ENCODE peak calls at places on chromosomes 2 and 18, in six cellular contexts. One of them, this sample, is unnamed.
A peak's percentile ranks its signal among the peaks of the same experiment; 100 is the strongest.

GRCh38 chr18:58367425-58368140 is 261.3 kb downstream of the ALPK2 start:
- DNase-seq in spleen: no peak
- DNase-seq in right atrium auricular region: no peak
- DNase-seq in hepatocyte: no peak
- DNase-seq in RWPE1: no peak
- DNase-seq in upper lobe of right lung: no peak
- DNase-seq in this sample: no peak

GRCh38 chr18:78416853-78417252 is 562.8 kb upstream of the SALL3 start:
- DNase-seq in hepatocyte: no peak
- DNase-seq in spleen: no peak
- DNase-seq in upper lobe of right lung: no peak
- DNase-seq in right atrium auricular region: no peak
- DNase-seq in RWPE1: no peak
- DNase-seq in this sample: no peak

GRCh38 chr2:43029186-43029585 is 197.2 kb downstream of the ZFP36L2 start:
- DNase-seq in spleen: peak; percentile 45
- DNase-seq in hepatocyte: no peak
- DNase-seq in upper lobe of right lung: no peak
- DNase-seq in RWPE1: no peak
- DNase-seq in right atrium auricular region: no peak
- DNase-seq in this sample: peak; percentile 26

GRCh38 chr2:240919161-240919781 is 13.1 kb downstream of the CROCC2 start:
- DNase-seq in hepatocyte: no peak
- DNase-seq in right atrium auricular region: peak; percentile 53
- DNase-seq in spleen: peak; percentile 65
- DNase-seq in RWPE1: no peak
- DNase-seq in upper lobe of right lung: peak; percentile 60
- DNase-seq in this sample: no peak

GRCh38 chr2:20424300-20425290 is 22.3 kb upstream of the RHOB start:
- DNase-seq in spleen: peak; percentile 89
- DNase-seq in upper lobe of right lung: peak; percentile 73
- DNase-seq in right atrium auricular region: peak; percentile 62
- DNase-seq in hepatocyte: no peak
- DNase-seq in RWPE1: no peak
- DNase-seq in this sample: no peak

GRCh38 chr2:151999058-151999457 is 99.8 kb downstream of the CACNB4 start:
- DNase-seq in RWPE1: peak; percentile 73
- DNase-seq in hepatocyte: peak; percentile 42
- DNase-seq in spleen: no peak
- DNase-seq in right atrium auricular region: peak; percentile 59
- DNase-seq in upper lobe of right lung: peak; percentile 65
- DNase-seq in this sample: no peak

GRCh38 chr18:45728341-45729010 is 4.5 kb downstream of the SLC14A1 start:
- DNase-seq in spleen: no peak
- DNase-seq in upper lobe of right lung: no peak
- DNase-seq in right atrium auricular region: no peak
- DNase-seq in RWPE1: no peak
- DNase-seq in hepatocyte: no peak
- DNase-seq in this sample: no peak

GRCh38 chr2:96142217-96143113 is 2.8 kb downstream of the DUSP2 start:
- DNase-seq in spleen: peak; percentile 84
- DNase-seq in hepatocyte: no peak
- DNase-seq in right atrium auricular region: no peak
- DNase-seq in upper lobe of right lung: no peak
- DNase-seq in RWPE1: no peak
- DNase-seq in this sample: peak; percentile 85

GRCh38 chr18:56678836-56679565 is 27.8 kb downstream of the WDR7 start:
- DNase-seq in spleen: no peak
- DNase-seq in right atrium auricular region: no peak
- DNase-seq in RWPE1: no peak
- DNase-seq in hepatocyte: no peak
- DNase-seq in upper lobe of right lung: no peak
- DNase-seq in this sample: no peak

GRCh38 chr2:1609706-1610485 is 134.4 kb downstream of the PXDN start:
- DNase-seq in upper lobe of right lung: peak; percentile 35
- DNase-seq in RWPE1: no peak
- DNase-seq in spleen: no peak
- DNase-seq in right atrium auricular region: no peak
- DNase-seq in hepatocyte: no peak
- DNase-seq in this sample: peak; percentile 74

GRCh38 chr2:149860276-149860921 is 272.8 kb upstream of the MMADHC start:
- DNase-seq in RWPE1: no peak
- DNase-seq in spleen: no peak
- DNase-seq in hepatocyte: no peak
- DNase-seq in upper lobe of right lung: no peak
- DNase-seq in right atrium auricular region: no peak
- DNase-seq in this sample: no peak

GRCh38 chr2:239115616-239116015 is 267.7 kb downstream of the TWIST2 start:
- DNase-seq in upper lobe of right lung: no peak
- DNase-seq in right atrium auricular region: no peak
- DNase-seq in hepatocyte: no peak
- DNase-seq in RWPE1: no peak
- DNase-seq in spleen: no peak
- DNase-seq in this sample: no peak

GRCh38 chr2:209977386-209978239 is 24.8 kb upstream of the RPE start:
- DNase-seq in spleen: no peak
- DNase-seq in right atrium auricular region: no peak
- DNase-seq in upper lobe of right lung: no peak
- DNase-seq in hepatocyte: peak; percentile 40
- DNase-seq in RWPE1: peak; percentile 30
- DNase-seq in this sample: no peak

GRCh38 chr2:200929334-200930249 is 33.9 kb downstream of the ORC2 start:
- DNase-seq in right atrium auricular region: no peak
- DNase-seq in hepatocyte: no peak
- DNase-seq in spleen: no peak
- DNase-seq in upper lobe of right lung: no peak
- DNase-seq in RWPE1: peak; percentile 20
- DNase-seq in this sample: no peak

GRCh38 chr2:15316370-15316814 is 244.7 kb downstream of the NBAS start:
- DNase-seq in right atrium auricular region: no peak
- DNase-seq in RWPE1: no peak
- DNase-seq in upper lobe of right lung: no peak
- DNase-seq in hepatocyte: no peak
- DNase-seq in spleen: peak; percentile 73
- DNase-seq in this sample: no peak

GRCh38 chr2:138652378-138652777 is 127.8 kb downstream of the NXPH2 start:
- DNase-seq in upper lobe of right lung: no peak
- DNase-seq in hepatocyte: peak; percentile 35
- DNase-seq in RWPE1: no peak
- DNase-seq in right atrium auricular region: no peak
- DNase-seq in spleen: no peak
- DNase-seq in this sample: no peak

GRCh38 chr2:196435189-196435588 is 204.3 kb upstream of the CCDC150 start:
- DNase-seq in right atrium auricular region: no peak
- DNase-seq in upper lobe of right lung: no peak
- DNase-seq in hepatocyte: no peak
- DNase-seq in spleen: no peak
- DNase-seq in RWPE1: no peak
- DNase-seq in this sample: no peak

GRCh38 chr2:140455312-140455711 is 1675.1 kb upstream of the NXPH2 start:
- DNase-seq in RWPE1: no peak
- DNase-seq in hepatocyte: no peak
- DNase-seq in upper lobe of right lung: no peak
- DNase-seq in spleen: no peak
- DNase-seq in right atrium auricular region: no peak
- DNase-seq in this sample: no peak

GRCh38 chr2:121866789-121867188 is 111.3 kb downstream of the TSN start:
- DNase-seq in spleen: no peak
- DNase-seq in hepatocyte: no peak
- DNase-seq in right atrium auricular region: no peak
- DNase-seq in RWPE1: no peak
- DNase-seq in upper lobe of right lung: no peak
- DNase-seq in this sample: no peak

GRCh38 chr2:114518738-114519137 is 76.3 kb downstream of the DPP10 start:
- DNase-seq in RWPE1: no peak
- DNase-seq in upper lobe of right lung: no peak
- DNase-seq in spleen: no peak
- DNase-seq in right atrium auricular region: no peak
- DNase-seq in hepatocyte: peak; percentile 6
- DNase-seq in this sample: no peak

GRCh38 chr2:186064507-186064906 is 325.9 kb downstream of the FSIP2 start:
- DNase-seq in spleen: no peak
- DNase-seq in RWPE1: no peak
- DNase-seq in upper lobe of right lung: no peak
- DNase-seq in right atrium auricular region: no peak
- DNase-seq in hepatocyte: no peak
- DNase-seq in this sample: no peak

GRCh38 chr2:44766220-44766619 is 175.3 kb upstream of the SIX3 start:
- DNase-seq in RWPE1: no peak
- DNase-seq in spleen: no peak
- DNase-seq in right atrium auricular region: no peak
- DNase-seq in upper lobe of right lung: no peak
- DNase-seq in hepatocyte: no peak
- DNase-seq in this sample: no peak

GRCh38 chr2:160353166-160353565 is 140.4 kb downstream of the RBMS1 start:
- DNase-seq in RWPE1: peak; percentile 23
- DNase-seq in upper lobe of right lung: no peak
- DNase-seq in spleen: no peak
- DNase-seq in right atrium auricular region: no peak
- DNase-seq in hepatocyte: no peak
- DNase-seq in this sample: no peak

GRCh38 chr2:2324565-2325101 is 6.4 kb downstream of the MYT1L start:
- DNase-seq in upper lobe of right lung: no peak
- DNase-seq in RWPE1: no peak
- DNase-seq in hepatocyte: no peak
- DNase-seq in spleen: no peak
- DNase-seq in right atrium auricular region: no peak
- DNase-seq in this sample: no peak

GRCh38 chr2:196170202-196170680 is 1.1 kb downstream of the STK17B start:
- DNase-seq in spleen: no peak
- DNase-seq in right atrium auricular region: no peak
- DNase-seq in hepatocyte: peak; percentile 49
- DNase-seq in RWPE1: peak; percentile 26
- DNase-seq in upper lobe of right lung: no peak
- DNase-seq in this sample: no peak

GRCh38 chr2:30349691-30350090 is 97.4 kb upstream of the LCLAT1 start:
- DNase-seq in RWPE1: no peak
- DNase-seq in right atrium auricular region: no peak
- DNase-seq in upper lobe of right lung: no peak
- DNase-seq in spleen: no peak
- DNase-seq in hepatocyte: peak; percentile 27
- DNase-seq in this sample: no peak

GRCh38 chr2:86274265-86274917 is 63.0 kb downstream of the REEP1 start:
- DNase-seq in upper lobe of right lung: no peak
- DNase-seq in RWPE1: peak; percentile 71
- DNase-seq in right atrium auricular region: no peak
- DNase-seq in spleen: no peak
- DNase-seq in hepatocyte: no peak
- DNase-seq in this sample: no peak

GRCh38 chr18:21262979-21263378 is 20.9 kb downstream of the GREB1L start:
- DNase-seq in hepatocyte: no peak
- DNase-seq in spleen: no peak
- DNase-seq in right atrium auricular region: no peak
- DNase-seq in upper lobe of right lung: no peak
- DNase-seq in RWPE1: no peak
- DNase-seq in this sample: no peak

GRCh38 chr2:183665403-183665802 is 541.2 kb downstream of the NUP35 start:
- DNase-seq in hepatocyte: no peak
- DNase-seq in upper lobe of right lung: no peak
- DNase-seq in right atrium auricular region: no peak
- DNase-seq in spleen: no peak
- DNase-seq in RWPE1: no peak
- DNase-seq in this sample: no peak

GRCh38 chr2:75560022-75560767 is 544 bp downstream of the EVA1A start:
- DNase-seq in hepatocyte: peak; percentile 45
- DNase-seq in spleen: no peak
- DNase-seq in right atrium auricular region: no peak
- DNase-seq in upper lobe of right lung: peak; percentile 74
- DNase-seq in RWPE1: peak; percentile 36
- DNase-seq in this sample: no peak
- TF ChIP-seq CTCF in hepatocyte: peak; percentile 53
- TF ChIP-seq CTCF in spleen: no peak
- TF ChIP-seq CTCF in right atrium auricular region: no peak
- TF ChIP-seq CTCF in upper lobe of right lung: peak; percentile 21
- TF ChIP-seq CTCF in RWPE1: no peak
- TF ChIP-seq CTCF in this sample: peak; percentile 83

GRCh38 chr2:70336552-70336951 is 34.7 kb upstream of the FAM136A start:
- DNase-seq in right atrium auricular region: no peak
- DNase-seq in hepatocyte: no peak
- DNase-seq in RWPE1: no peak
- DNase-seq in upper lobe of right lung: no peak
- DNase-seq in spleen: no peak
- DNase-seq in this sample: no peak
- TF ChIP-seq CTCF in right atrium auricular region: no peak
- TF ChIP-seq CTCF in hepatocyte: no peak
- TF ChIP-seq CTCF in RWPE1: no peak
- TF ChIP-seq CTCF in upper lobe of right lung: no peak
- TF ChIP-seq CTCF in spleen: no peak
- TF ChIP-seq CTCF in this sample: no peak

GRCh38 chr2:73071452-73072399 is at the start of gene SFXN5:
- DNase-seq in right atrium auricular region: peak; percentile 97
- DNase-seq in RWPE1: peak; percentile 83
- DNase-seq in upper lobe of right lung: peak; percentile 98
- DNase-seq in hepatocyte: peak; percentile 95
- DNase-seq in spleen: peak; percentile 97
- DNase-seq in this sample: peak; percentile 64
- TF ChIP-seq CTCF in right atrium auricular region: no peak
- TF ChIP-seq CTCF in RWPE1: no peak
- TF ChIP-seq CTCF in upper lobe of right lung: peak; percentile 35
- TF ChIP-seq CTCF in hepatocyte: peak; percentile 14
- TF ChIP-seq CTCF in spleen: peak; percentile 64
- TF ChIP-seq CTCF in this sample: peak; percentile 54

DNA sequence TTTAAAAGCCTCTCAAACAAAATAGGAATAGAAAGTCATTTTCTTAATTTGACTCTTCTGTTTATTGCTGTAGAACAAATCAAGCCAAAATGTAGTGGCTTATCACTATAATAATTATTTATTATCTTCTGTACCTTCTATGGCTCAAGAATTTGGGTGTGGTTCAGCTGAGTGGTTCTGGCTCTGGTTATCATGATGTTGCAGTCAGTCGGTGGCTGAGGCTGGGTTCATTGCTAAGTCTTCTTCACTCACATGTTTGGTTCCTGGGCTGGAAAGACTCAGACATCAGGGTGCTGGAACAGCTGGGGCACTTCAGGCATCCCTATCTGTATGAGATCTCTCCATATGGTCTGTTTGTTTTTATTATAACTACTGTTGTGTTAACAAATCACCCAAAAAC is 242.5 kb upstream of the FBXO11 start:
- DNase-seq in upper lobe of right lung: no peak
- DNase-seq in RWPE1: no peak
- DNase-seq in hepatocyte: no peak
- DNase-seq in right atrium auricular region: no peak
- DNase-seq in spleen: no peak
- DNase-seq in this sample: no peak
- TF ChIP-seq CTCF in upper lobe of right lung: no peak
- TF ChIP-seq CTCF in RWPE1: no peak
- TF ChIP-seq CTCF in hepatocyte: no peak
- TF ChIP-seq CTCF in right atrium auricular region: no peak
- TF ChIP-seq CTCF in spleen: no peak
- TF ChIP-seq CTCF in this sample: no peak

GRCh38 chr18:60090170-60090569 is 190.4 kb downstream of the PMAIP1 start:
- DNase-seq in spleen: no peak
- DNase-seq in hepatocyte: peak; percentile 19
- DNase-seq in RWPE1: no peak
- DNase-seq in right atrium auricular region: no peak
- DNase-seq in upper lobe of right lung: no peak
- DNase-seq in this sample: no peak
- TF ChIP-seq CTCF in spleen: no peak
- TF ChIP-seq CTCF in hepatocyte: peak; percentile 20
- TF ChIP-seq CTCF in RWPE1: no peak
- TF ChIP-seq CTCF in right atrium auricular region: no peak
- TF ChIP-seq CTCF in upper lobe of right lung: no peak
- TF ChIP-seq CTCF in this sample: peak; percentile 31